ENCODE peak calls at places on chromosome 9, in eight cellular contexts. F is Peyer's patch, X is suprapubic skin, E is psoas muscle, W is heart left ventricle, N is cardiac muscle cell, A is upper lobe of left lung, G is IMR-90. V is an unnamed sample. For H3K9me3, the result is how much of the 10 kb centered on the place peaks cover.

GRCh38 chr9:86751956-86752355 is 195.3 kb downstream of the GAS1 start:
- DNase-seq in G (no peak), A (no peak), W (no peak), E (no peak), F (no peak), N (no peak), X (no peak), V (no peak)

GRCh38 chr9:116298249-116298648 is 144.7 kb downstream of the PAPPA start:
- DNase-seq in E (no peak), X (no peak), G (no peak), F (no peak), W (no peak), A (no peak), N (no peak), V (no peak)

GRCh38 chr9:126383395-126384104 is 56.9 kb downstream of the MVB12B start:
- DNase-seq in X (no peak), A (no peak), G (no peak), E (no peak), N (no peak), F (no peak), W (no peak), V (no peak)

GRCh38 chr9:105187781-105188180 is 56.7 kb upstream of the SLC44A1 start:
- DNase-seq in F (no peak), W (no peak), A (no peak), N (no peak), G (peak), E (no peak), X (no peak), V (no peak)

GRCh38 chr9:136859821-136860269 is 6.3 kb downstream of the EDF1 start:
- DNase-seq in F (peak), G (no peak), W (no peak), X (peak), A (peak), N (no peak), E (no peak), V (peak)

GRCh38 chr9:137194388-137194787 is 5.9 kb downstream of the SSNA1 start:
- DNase-seq in G (no peak), E (no peak), X (no peak), A (peak), W (peak), F (no peak), N (no peak), V (no peak)

GRCh38 chr9:109098221-109098959 is 21.4 kb downstream of the TMEM245 start:
- DNase-seq in A (no peak), E (no peak), W (no peak), G (peak), F (no peak), X (no peak), N (peak), V (no peak)

GRCh38 chr9:87630266-87630665 is 95.7 kb upstream of the CTSL start:
- DNase-seq in N (no peak), E (no peak), F (no peak), G (no peak), X (no peak), A (no peak), W (no peak), V (no peak)

GRCh38 chr9:6930827-6931226 is 173.1 kb downstream of the KDM4C start:
- DNase-seq in X (no peak), F (no peak), E (no peak), G (peak), A (no peak), W (no peak), N (no peak), V (no peak)

GRCh38 chr9:122580360-122580759 is 2.8 kb downstream of the OR1L8 start:
- DNase-seq in G (peak), W (no peak), X (no peak), F (no peak), A (no peak), E (no peak), N (no peak), V (no peak)

GRCh38 chr9:70998962-70999361 is 122.5 kb downstream of the TRPM3 start:
- DNase-seq in G (peak), W (no peak), E (no peak), F (no peak), X (no peak), A (no peak), N (no peak), V (no peak)

GRCh38 chr9:131804826-131805225 is 65.0 kb upstream of the RAPGEF1 start:
- DNase-seq in A (no peak), W (no peak), E (no peak), F (no peak), X (no peak), G (no peak), N (no peak), V (peak)

GRCh38 chr9:72254881-72255545 is 105.8 kb downstream of the GDA start:
- DNase-seq in X (no peak), N (no peak), F (no peak), G (no peak), E (no peak), A (no peak), W (no peak), V (no peak)

GRCh38 chr9:132201139-132201538 is 39.3 kb downstream of the NTNG2 start:
- DNase-seq in A (peak), F (no peak), X (no peak), G (no peak), W (no peak), E (no peak), N (no peak), V (no peak)

GRCh38 chr9:120579750-120580590 is at the start of gene CDK5RAP2:
- DNase-seq in X (peak), N (peak), G (peak), A (peak), F (peak), E (peak), W (peak), V (peak)

GRCh38 chr9:93673271-93673843 is 97.0 kb downstream of the PHF2 start:
- DNase-seq in G (no peak), A (no peak), W (peak), E (no peak), F (peak), X (peak), N (no peak), V (peak)

GRCh38 chr9:98971168-98971914 is 27.6 kb downstream of the COL15A1 start:
- DNase-seq in X (no peak), G (peak), F (no peak), N (peak), W (peak), E (no peak), A (no peak), V (no peak)

GRCh38 chr9:133772581-133772980 is 34.4 kb upstream of the SARDH start:
- DNase-seq in X (peak), G (no peak), E (no peak), A (no peak), W (no peak), F (no peak), N (no peak), V (peak)

GRCh38 chr9:95780751-95781150 is 94.7 kb upstream of the ERCC6L2 start:
- DNase-seq in F (no peak), A (no peak), E (no peak), X (no peak), G (no peak), W (no peak), N (no peak), V (no peak)

GRCh38 chr9:114184071-114184470 is 28.7 kb downstream of the COL27A1 start:
- DNase-seq in F (no peak), E (no peak), G (peak), X (no peak), W (no peak), N (peak), A (no peak), V (peak)

GRCh38 chr9:107394264-107394663 is 95.3 kb downstream of the KLF4 start:
- DNase-seq in N (no peak), G (no peak), A (no peak), E (no peak), X (no peak), W (no peak), F (no peak), V (no peak)

GRCh38 chr9:78543353-78543752 is 246.4 kb downstream of the PSAT1 start:
- DNase-seq in F (no peak), N (no peak), G (no peak), X (no peak), W (no peak), E (no peak), A (no peak), V (no peak)
- H3K4me3 ChIP-seq in F (no peak), N (no peak), G (no peak), X (no peak), W (no peak), E (no peak), A (no peak), V (no peak)

DNA sequence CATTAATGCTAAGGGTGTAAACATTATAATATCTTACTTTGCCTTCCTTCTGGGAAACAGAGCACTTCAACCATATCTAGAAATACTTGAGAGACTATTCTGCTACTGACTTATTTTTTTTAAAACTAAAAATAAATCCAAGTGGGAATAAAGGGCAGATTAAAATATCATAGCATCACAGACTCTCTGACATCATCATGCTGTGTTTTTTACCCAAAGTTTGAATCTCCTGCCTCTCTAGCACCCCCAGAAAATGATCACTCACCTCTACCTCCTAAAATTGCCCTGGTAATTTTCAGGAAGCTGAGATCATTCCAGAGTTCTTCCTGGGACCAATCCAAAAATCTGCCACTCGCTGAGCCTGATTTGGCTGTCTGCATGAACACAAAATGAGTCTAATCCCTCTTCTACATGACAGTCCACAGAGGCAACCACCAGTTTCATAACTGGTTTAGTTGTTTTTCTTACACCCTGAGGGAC is 813.8 kb upstream of the DMAC1 start:
- DNase-seq in X (no peak), A (no peak), E (no peak), W (peak), F (no peak), G (no peak), N (peak), V (no peak)
- TF ChIP-seq CTCF in X (no peak), A (no peak), E (no peak), W (no peak), F (no peak), G (no peak), N (no peak), V (no peak)

GRCh38 chr9:135105938-135106491 is 18.5 kb downstream of the OLFM1 start:
- DNase-seq in G (no peak), X (no peak), F (no peak), A (no peak), N (no peak), W (peak), E (no peak), V (no peak)

GRCh38 chr9:135103931-135104639 is 16.6 kb downstream of the OLFM1 start:
- DNase-seq in N (no peak), G (no peak), E (no peak), A (no peak), W (no peak), F (no peak), X (no peak), V (peak)

GRCh38 chr9:135104761-135105160 is 17.3 kb downstream of the OLFM1 start:
- DNase-seq in E (no peak), G (no peak), A (no peak), F (no peak), N (no peak), W (no peak), X (no peak), V (peak)

GRCh38 chr9:135106551-135107270 is 19.2 kb downstream of the OLFM1 start:
- DNase-seq in N (no peak), F (no peak), E (no peak), W (no peak), A (peak), G (no peak), X (no peak), V (no peak)

DNA sequence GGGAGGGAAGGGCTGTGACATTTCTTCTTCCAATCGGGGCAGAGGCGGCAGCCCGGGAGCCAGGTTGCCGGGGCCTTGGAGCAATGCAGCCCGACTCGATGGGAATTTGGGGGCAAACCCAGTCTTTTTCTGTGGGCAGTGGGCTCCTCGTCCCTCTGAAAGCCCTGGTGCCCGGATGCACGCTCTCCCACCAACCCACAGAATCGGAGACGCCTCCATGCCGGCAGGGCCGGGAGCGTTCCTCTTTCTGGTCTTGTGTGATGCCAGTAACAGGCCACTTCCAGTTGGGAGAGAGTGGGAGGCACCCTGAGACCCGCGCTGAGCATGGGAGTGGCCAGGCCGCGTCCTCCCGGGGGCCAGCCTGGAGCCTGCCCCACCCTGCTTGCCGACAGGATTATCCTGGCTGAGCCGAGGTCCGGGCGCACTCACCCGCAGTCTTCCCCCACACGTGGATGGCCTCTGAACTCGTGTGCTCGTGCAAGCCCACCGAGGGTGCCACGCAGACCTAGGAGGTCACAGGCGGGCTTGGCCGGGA is 17.8 kb downstream of the OLFM1 start:
- DNase-seq in X (no peak), E (no peak), N (no peak), G (no peak), A (no peak), W (no peak), F (no peak), V (no peak)
- H3K9me3 ChIP-seq in X (under half), E (under half), N (under half), G (under half), A (under half), W (under half), F (under half), V (under half)

DNA sequence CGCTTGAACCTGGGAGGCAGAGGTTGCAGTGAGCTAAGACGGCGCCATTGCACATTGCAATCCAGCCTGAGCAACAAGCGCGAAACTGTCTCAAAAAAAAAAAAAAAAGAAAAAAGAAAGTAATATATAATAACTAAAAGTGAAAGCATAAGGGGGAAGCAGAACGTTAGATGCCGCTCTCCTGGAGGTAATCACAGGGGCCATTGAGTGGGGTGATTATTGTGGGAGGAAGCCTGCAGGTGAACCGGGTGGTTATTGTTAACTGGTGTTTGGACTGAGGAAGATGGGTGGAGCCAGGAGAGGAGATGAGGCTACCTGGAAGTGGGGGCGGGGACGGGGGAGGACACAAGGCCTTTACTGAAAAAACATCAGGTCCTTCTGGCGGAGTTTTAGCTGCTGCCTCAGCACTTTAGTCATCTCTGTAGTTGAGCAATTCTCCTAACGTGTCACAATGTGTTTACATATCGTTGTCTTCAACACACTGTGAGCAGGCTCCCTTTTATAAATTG is 5.3 kb upstream of the TJP2 start:
- DNase-seq in W (no peak), F (peak), G (peak), N (no peak), X (no peak), E (no peak), A (no peak), V (no peak)
- H3K4me3 ChIP-seq in W (no peak), F (peak), G (no peak), N (no peak), X (no peak), E (no peak), A (peak), V (no peak)

GRCh38 chr9:78213696-78214095 is 22.2 kb upstream of the CEP78 start:
- DNase-seq in F (no peak), E (no peak), A (no peak), W (no peak), N (peak), X (no peak), G (no peak), V (no peak)
- TF ChIP-seq CTCF in F (peak), E (no peak), A (peak), W (no peak), N (peak), X (no peak), G (no peak), V (peak)

GRCh38 chr9:9078301-9078700 is 1278.7 kb upstream of the DMAC1 start:
- DNase-seq in N (no peak), F (no peak), E (no peak), W (no peak), A (no peak), G (no peak), X (no peak), V (no peak)

GRCh38 chr9:9079473-9079872 is 1279.9 kb upstream of the DMAC1 start:
- DNase-seq in F (no peak), E (no peak), N (no peak), A (no peak), W (no peak), X (no peak), G (no peak), V (no peak)
- H3K9me3 ChIP-seq in F (under half), E (under half), N (under half), A (under half), W (under half), X (under half), G (under half), V (under half)

DNA sequence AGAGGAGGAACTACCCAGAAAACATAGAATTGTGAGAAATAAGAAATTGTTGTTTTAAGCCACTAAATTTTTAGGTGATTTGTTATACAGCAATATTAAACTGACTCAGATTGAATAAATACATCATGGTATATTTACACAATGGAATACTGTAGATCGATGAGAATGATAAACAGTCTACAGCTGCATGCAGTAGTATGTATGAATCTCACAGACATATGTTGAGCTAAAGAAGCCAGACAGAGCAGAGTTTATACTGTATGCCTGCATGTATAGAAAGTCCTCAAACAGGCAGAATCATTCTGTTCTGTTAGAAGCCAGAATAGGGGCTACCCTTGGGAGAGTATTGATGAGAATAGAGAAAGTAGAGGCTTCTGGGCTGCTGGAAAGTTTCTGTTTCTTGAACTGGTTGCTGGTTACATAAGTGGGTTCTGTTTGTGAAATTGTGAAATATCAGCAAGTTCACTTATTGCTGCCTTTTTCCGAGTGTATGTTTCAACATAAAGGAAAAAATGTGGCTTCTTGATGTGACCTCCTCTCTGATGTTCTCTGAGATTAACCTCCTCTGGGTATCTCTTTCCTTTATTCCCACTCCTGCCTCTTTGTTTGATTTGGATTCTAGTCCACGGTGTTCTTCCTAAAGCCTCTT is 9.6 kb downstream of the KIAA1958 start:
- DNase-seq in G (peak), X (no peak), F (no peak), W (no peak), N (no peak), E (no peak), A (no peak), V (no peak)
- H3K4me3 ChIP-seq in G (no peak), X (no peak), F (no peak), W (no peak), N (no peak), E (no peak), A (no peak), V (no peak)

DNA sequence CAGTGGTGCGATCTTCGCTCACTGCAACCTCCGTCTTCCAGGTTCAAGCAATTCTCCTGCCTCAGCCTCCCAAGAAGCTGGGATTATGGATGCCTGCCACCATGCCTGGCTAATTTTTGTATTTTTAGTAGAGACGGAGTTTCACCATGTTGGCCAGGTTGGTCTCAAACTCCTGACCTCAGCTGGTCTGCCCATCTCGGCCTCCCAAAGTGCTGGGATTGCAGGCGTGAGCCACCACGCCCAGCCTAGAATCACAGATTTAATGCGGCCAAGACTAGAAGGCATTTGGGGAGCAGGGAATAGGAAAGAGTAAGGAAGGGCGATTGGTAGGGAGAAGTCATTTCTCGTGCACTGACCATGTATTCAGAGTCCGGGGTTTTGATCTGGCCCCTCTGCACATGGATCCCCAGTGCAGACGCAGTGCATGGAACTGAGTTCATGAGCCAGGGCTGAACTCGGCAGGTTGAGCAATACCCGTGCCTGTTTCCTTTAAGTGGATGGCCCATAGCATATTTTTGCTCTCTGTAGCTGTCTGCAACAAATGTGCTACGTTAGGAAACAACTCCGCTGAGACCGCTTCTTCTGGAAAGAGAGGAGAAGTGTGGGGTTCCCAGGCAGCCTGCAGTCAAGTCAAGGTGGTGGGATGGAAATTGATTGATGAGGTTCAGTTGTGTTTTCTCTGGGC is 3.4 kb upstream of the HMCN2 start:
- DNase-seq in E (no peak), F (peak), W (no peak), A (no peak), G (no peak), N (no peak), X (peak), V (peak)
- TF ChIP-seq CTCF in E (no peak), F (no peak), W (no peak), A (no peak), G (no peak), N (no peak), X (no peak), V (no peak)